ENCODE peak calls at places on chromosomes 4 and X, in nine cellular contexts. One of them, this sample, is unnamed.

GRCh38 chr4:34972189-34972588 is 1272.1 kb downstream of the ARAP2 start:
- DNase-seq in GM20000: no peak
- DNase-seq in psoas muscle: no peak
- DNase-seq in brain microvascular endothelial cell: no peak
- DNase-seq in lung: no peak
- DNase-seq in mammary epithelial cell: no peak
- DNase-seq in ovary: no peak
- DNase-seq in cardiac muscle cell: no peak
- DNase-seq in activated B cell treated with CpG ODN at 0.5 μM for 24 hours: no peak
- DNase-seq in this sample: no peak

GRCh38 chr4:175190654-175191053 is 272.5 kb downstream of the ADAM29 start:
- DNase-seq in GM20000: no peak
- DNase-seq in psoas muscle: no peak
- DNase-seq in brain microvascular endothelial cell: no peak
- DNase-seq in lung: no peak
- DNase-seq in mammary epithelial cell: no peak
- DNase-seq in ovary: no peak
- DNase-seq in cardiac muscle cell: no peak
- DNase-seq in activated B cell treated with CpG ODN at 0.5 μM for 24 hours: no peak
- DNase-seq in this sample: no peak

GRCh38 chr4:74619931-74620702 is 174.2 kb downstream of the BTC start:
- DNase-seq in GM20000: no peak
- DNase-seq in psoas muscle: no peak
- DNase-seq in brain microvascular endothelial cell: peak; percentile 59
- DNase-seq in lung: no peak
- DNase-seq in mammary epithelial cell: no peak
- DNase-seq in ovary: no peak
- DNase-seq in cardiac muscle cell: peak; percentile 11
- DNase-seq in activated B cell treated with CpG ODN at 0.5 μM for 24 hours: no peak
- DNase-seq in this sample: no peak

GRCh38 chrX:3076416-3076991 is 35.2 kb downstream of the ARSF start:
- DNase-seq in GM20000: no peak
- DNase-seq in psoas muscle: no peak
- DNase-seq in brain microvascular endothelial cell: no peak
- DNase-seq in lung: no peak
- DNase-seq in mammary epithelial cell: no peak
- DNase-seq in ovary: no peak
- DNase-seq in cardiac muscle cell: no peak
- DNase-seq in activated B cell treated with CpG ODN at 0.5 μM for 24 hours: no peak
- DNase-seq in this sample: no peak

GRCh38 chrX:21940356-21940829 is at the start of gene SMS:
- DNase-seq in GM20000: peak; percentile 80
- DNase-seq in psoas muscle: peak; percentile 80
- DNase-seq in brain microvascular endothelial cell: peak; percentile 42
- DNase-seq in lung: peak; percentile 66
- DNase-seq in mammary epithelial cell: peak; percentile 78
- DNase-seq in ovary: peak; percentile 81
- DNase-seq in cardiac muscle cell: peak; percentile 90
- DNase-seq in activated B cell treated with CpG ODN at 0.5 μM for 24 hours: peak; percentile 41
- DNase-seq in this sample: peak; percentile 23

GRCh38 chr4:180587379-180587778 is 1655.8 kb upstream of the TENM3 start:
- DNase-seq in GM20000: no peak
- DNase-seq in psoas muscle: no peak
- DNase-seq in brain microvascular endothelial cell: no peak
- DNase-seq in lung: no peak
- DNase-seq in mammary epithelial cell: no peak
- DNase-seq in ovary: no peak
- DNase-seq in cardiac muscle cell: no peak
- DNase-seq in activated B cell treated with CpG ODN at 0.5 μM for 24 hours: no peak
- DNase-seq in this sample: no peak

GRCh38 chrX:71913156-71913950 is 2.7 kb downstream of the NHSL2 start:
- DNase-seq in GM20000: no peak
- DNase-seq in psoas muscle: no peak
- DNase-seq in brain microvascular endothelial cell: no peak
- DNase-seq in lung: no peak
- DNase-seq in mammary epithelial cell: no peak
- DNase-seq in ovary: no peak
- DNase-seq in cardiac muscle cell: no peak
- DNase-seq in activated B cell treated with CpG ODN at 0.5 μM for 24 hours: no peak
- DNase-seq in this sample: no peak

GRCh38 chrX:65757943-65758342 is 90.5 kb downstream of the MSN start:
- DNase-seq in GM20000: no peak
- DNase-seq in psoas muscle: no peak
- DNase-seq in brain microvascular endothelial cell: no peak
- DNase-seq in lung: no peak
- DNase-seq in mammary epithelial cell: peak; percentile 30
- DNase-seq in ovary: no peak
- DNase-seq in cardiac muscle cell: no peak
- DNase-seq in activated B cell treated with CpG ODN at 0.5 μM for 24 hours: no peak
- DNase-seq in this sample: no peak

GRCh38 chr4:168514249-168514852 is 17.5 kb downstream of the PALLD start:
- DNase-seq in GM20000: peak; percentile 12
- DNase-seq in psoas muscle: no peak
- DNase-seq in brain microvascular endothelial cell: no peak
- DNase-seq in lung: no peak
- DNase-seq in mammary epithelial cell: peak; percentile 24
- DNase-seq in ovary: no peak
- DNase-seq in cardiac muscle cell: peak; percentile 39
- DNase-seq in activated B cell treated with CpG ODN at 0.5 μM for 24 hours: no peak
- DNase-seq in this sample: no peak

GRCh38 chr4:8391972-8392371 is 48.6 kb downstream of the ACOX3 start:
- DNase-seq in GM20000: peak; percentile 68
- DNase-seq in psoas muscle: peak; percentile 71
- DNase-seq in brain microvascular endothelial cell: peak; percentile 85
- DNase-seq in lung: peak; percentile 52
- DNase-seq in mammary epithelial cell: peak; percentile 33
- DNase-seq in ovary: peak; percentile 81
- DNase-seq in cardiac muscle cell: no peak
- DNase-seq in activated B cell treated with CpG ODN at 0.5 μM for 24 hours: no peak
- DNase-seq in this sample: no peak

GRCh38 chr4:187184513-187184912 is 460.9 kb upstream of the FAT1 start:
- DNase-seq in GM20000: no peak
- DNase-seq in psoas muscle: no peak
- DNase-seq in brain microvascular endothelial cell: no peak
- DNase-seq in lung: no peak
- DNase-seq in mammary epithelial cell: peak; percentile 78
- DNase-seq in ovary: no peak
- DNase-seq in cardiac muscle cell: no peak
- DNase-seq in activated B cell treated with CpG ODN at 0.5 μM for 24 hours: no peak
- DNase-seq in this sample: no peak

GRCh38 chr4:77047037-77047436 is 28.8 kb downstream of the CCNI start:
- DNase-seq in GM20000: no peak
- DNase-seq in psoas muscle: no peak
- DNase-seq in brain microvascular endothelial cell: no peak
- DNase-seq in lung: no peak
- DNase-seq in mammary epithelial cell: no peak
- DNase-seq in ovary: no peak
- DNase-seq in cardiac muscle cell: no peak
- DNase-seq in activated B cell treated with CpG ODN at 0.5 μM for 24 hours: no peak
- DNase-seq in this sample: no peak

GRCh38 chr4:181559637-181560036 is 683.6 kb upstream of the TENM3 start:
- DNase-seq in GM20000: no peak
- DNase-seq in psoas muscle: no peak
- DNase-seq in brain microvascular endothelial cell: no peak
- DNase-seq in lung: no peak
- DNase-seq in mammary epithelial cell: peak; percentile 76
- DNase-seq in ovary: no peak
- DNase-seq in cardiac muscle cell: no peak
- DNase-seq in activated B cell treated with CpG ODN at 0.5 μM for 24 hours: no peak
- DNase-seq in this sample: no peak

GRCh38 chrX:19827088-19827487 is 60.3 kb downstream of the SH3KBP1 start:
- DNase-seq in GM20000: no peak
- DNase-seq in psoas muscle: no peak
- DNase-seq in brain microvascular endothelial cell: no peak
- DNase-seq in lung: no peak
- DNase-seq in mammary epithelial cell: no peak
- DNase-seq in ovary: no peak
- DNase-seq in cardiac muscle cell: no peak
- DNase-seq in activated B cell treated with CpG ODN at 0.5 μM for 24 hours: no peak
- DNase-seq in this sample: no peak

GRCh38 chr4:169128902-169129301 is 118.8 kb upstream of the CBR4 start:
- DNase-seq in GM20000: no peak
- DNase-seq in psoas muscle: no peak
- DNase-seq in brain microvascular endothelial cell: no peak
- DNase-seq in lung: no peak
- DNase-seq in mammary epithelial cell: no peak
- DNase-seq in ovary: no peak
- DNase-seq in cardiac muscle cell: no peak
- DNase-seq in activated B cell treated with CpG ODN at 0.5 μM for 24 hours: no peak
- DNase-seq in this sample: no peak

DNA sequence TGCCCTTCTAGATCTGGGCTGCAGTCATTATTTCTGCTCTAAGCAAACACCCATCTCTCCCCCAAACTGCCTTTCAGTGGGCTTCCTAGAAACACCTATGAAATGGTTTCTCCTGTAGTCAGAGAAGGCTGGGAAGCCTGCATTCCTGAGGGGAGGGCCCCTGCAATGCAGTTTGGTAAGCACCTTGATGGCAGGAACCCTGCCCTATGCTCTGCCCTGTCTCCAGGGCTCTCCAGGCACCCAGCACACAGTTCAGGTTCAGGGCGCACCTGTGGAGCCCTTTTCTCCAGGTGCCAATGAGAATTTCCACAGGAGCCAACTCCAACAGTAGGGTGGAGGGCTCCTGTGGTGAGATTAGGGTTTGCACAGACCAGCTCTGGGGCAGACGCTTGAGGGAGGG is 69.1 kb upstream of the FBXW7 start:
- DNase-seq in GM20000: no peak
- DNase-seq in psoas muscle: no peak
- DNase-seq in brain microvascular endothelial cell: no peak
- DNase-seq in lung: no peak
- DNase-seq in mammary epithelial cell: no peak
- DNase-seq in ovary: no peak
- DNase-seq in cardiac muscle cell: no peak
- DNase-seq in activated B cell treated with CpG ODN at 0.5 μM for 24 hours: no peak
- DNase-seq in this sample: no peak
- TF ChIP-seq CTCF in GM20000: no peak
- TF ChIP-seq CTCF in psoas muscle: no peak
- TF ChIP-seq CTCF in brain microvascular endothelial cell: no peak
- TF ChIP-seq CTCF in lung: no peak
- TF ChIP-seq CTCF in mammary epithelial cell: no peak
- TF ChIP-seq CTCF in ovary: no peak
- TF ChIP-seq CTCF in cardiac muscle cell: no peak
- TF ChIP-seq CTCF in activated B cell treated with CpG ODN at 0.5 μM for 24 hours: no peak
- TF ChIP-seq CTCF in this sample: no peak

GRCh38 chrX:129318375-129318774 is 204.9 kb downstream of the SMARCA1 start:
- DNase-seq in GM20000: no peak
- DNase-seq in psoas muscle: no peak
- DNase-seq in brain microvascular endothelial cell: peak; percentile 26
- DNase-seq in lung: no peak
- DNase-seq in mammary epithelial cell: peak; percentile 1
- DNase-seq in ovary: no peak
- DNase-seq in cardiac muscle cell: peak; percentile 0
- DNase-seq in activated B cell treated with CpG ODN at 0.5 μM for 24 hours: no peak
- DNase-seq in this sample: no peak
- TF ChIP-seq CTCF in GM20000: no peak
- TF ChIP-seq CTCF in psoas muscle: peak; percentile 10
- TF ChIP-seq CTCF in brain microvascular endothelial cell: peak; percentile 47
- TF ChIP-seq CTCF in lung: no peak
- TF ChIP-seq CTCF in mammary epithelial cell: peak; percentile 37
- TF ChIP-seq CTCF in ovary: no peak
- TF ChIP-seq CTCF in cardiac muscle cell: peak; percentile 28
- TF ChIP-seq CTCF in activated B cell treated with CpG ODN at 0.5 μM for 24 hours: no peak
- TF ChIP-seq CTCF in this sample: no peak

GRCh38 chr4:5802565-5802964 is 90.3 kb downstream of the CRMP1 start:
- DNase-seq in GM20000: no peak
- DNase-seq in psoas muscle: no peak
- DNase-seq in brain microvascular endothelial cell: no peak
- DNase-seq in lung: no peak
- DNase-seq in mammary epithelial cell: no peak
- DNase-seq in ovary: no peak
- DNase-seq in cardiac muscle cell: no peak
- DNase-seq in activated B cell treated with CpG ODN at 0.5 μM for 24 hours: no peak
- DNase-seq in this sample: no peak

GRCh38 chr4:5801696-5802095 is 90.7 kb downstream of the EVC start:
- DNase-seq in GM20000: no peak
- DNase-seq in psoas muscle: no peak
- DNase-seq in brain microvascular endothelial cell: no peak
- DNase-seq in lung: no peak
- DNase-seq in mammary epithelial cell: no peak
- DNase-seq in ovary: no peak
- DNase-seq in cardiac muscle cell: no peak
- DNase-seq in activated B cell treated with CpG ODN at 0.5 μM for 24 hours: no peak
- DNase-seq in this sample: no peak

GRCh38 chr4:5805270-5805669 is 87.6 kb downstream of the CRMP1 start:
- DNase-seq in GM20000: no peak
- DNase-seq in psoas muscle: no peak
- DNase-seq in brain microvascular endothelial cell: no peak
- DNase-seq in lung: no peak
- DNase-seq in mammary epithelial cell: no peak
- DNase-seq in ovary: no peak
- DNase-seq in cardiac muscle cell: no peak
- DNase-seq in activated B cell treated with CpG ODN at 0.5 μM for 24 hours: no peak
- DNase-seq in this sample: no peak

GRCh38 chr4:5808081-5808741 is 84.7 kb downstream of the CRMP1 start:
- DNase-seq in GM20000: no peak
- DNase-seq in psoas muscle: no peak
- DNase-seq in brain microvascular endothelial cell: no peak
- DNase-seq in lung: no peak
- DNase-seq in mammary epithelial cell: no peak
- DNase-seq in ovary: no peak
- DNase-seq in cardiac muscle cell: no peak
- DNase-seq in activated B cell treated with CpG ODN at 0.5 μM for 24 hours: no peak
- DNase-seq in this sample: no peak

DNA sequence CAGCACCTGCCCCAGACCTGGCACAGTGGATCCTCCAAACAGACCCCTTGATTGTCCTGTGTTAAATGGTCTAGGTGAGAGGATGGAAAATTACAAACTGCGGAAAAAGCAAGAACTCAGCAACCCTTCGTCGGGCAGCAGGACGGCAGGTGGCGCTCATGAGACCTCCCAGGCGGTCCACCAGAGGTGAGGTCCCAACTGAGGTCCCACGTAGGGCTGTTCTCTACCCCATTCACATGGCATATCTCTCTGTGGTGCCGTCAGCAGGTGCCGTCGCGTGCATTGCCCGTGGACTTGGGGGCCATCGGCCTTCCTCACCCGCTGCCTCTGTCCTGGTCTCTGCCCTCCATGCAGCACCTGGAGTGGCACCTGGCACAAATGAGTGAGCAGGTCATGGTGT is 88.2 kb downstream of the CRMP1 start:
- DNase-seq in GM20000: no peak
- DNase-seq in psoas muscle: no peak
- DNase-seq in brain microvascular endothelial cell: no peak
- DNase-seq in lung: no peak
- DNase-seq in mammary epithelial cell: no peak
- DNase-seq in ovary: no peak
- DNase-seq in cardiac muscle cell: no peak
- DNase-seq in activated B cell treated with CpG ODN at 0.5 μM for 24 hours: no peak
- DNase-seq in this sample: no peak
- TF ChIP-seq CTCF in GM20000: no peak
- TF ChIP-seq CTCF in psoas muscle: no peak
- TF ChIP-seq CTCF in brain microvascular endothelial cell: peak; percentile 19
- TF ChIP-seq CTCF in lung: no peak
- TF ChIP-seq CTCF in mammary epithelial cell: peak; percentile 18
- TF ChIP-seq CTCF in ovary: no peak
- TF ChIP-seq CTCF in cardiac muscle cell: no peak
- TF ChIP-seq CTCF in activated B cell treated with CpG ODN at 0.5 μM for 24 hours: no peak
- TF ChIP-seq CTCF in this sample: no peak

GRCh38 chr4:66974665-66975064 is 570.6 kb downstream of the CENPC start:
- DNase-seq in GM20000: no peak
- DNase-seq in psoas muscle: no peak
- DNase-seq in brain microvascular endothelial cell: no peak
- DNase-seq in lung: no peak
- DNase-seq in mammary epithelial cell: no peak
- DNase-seq in ovary: no peak
- DNase-seq in cardiac muscle cell: no peak
- DNase-seq in activated B cell treated with CpG ODN at 0.5 μM for 24 hours: no peak
- DNase-seq in this sample: no peak

GRCh38 chr4:66972087-66972486 is 573.2 kb downstream of the CENPC start:
- DNase-seq in GM20000: no peak
- DNase-seq in psoas muscle: no peak
- DNase-seq in brain microvascular endothelial cell: no peak
- DNase-seq in lung: no peak
- DNase-seq in mammary epithelial cell: no peak
- DNase-seq in ovary: no peak
- DNase-seq in cardiac muscle cell: no peak
- DNase-seq in activated B cell treated with CpG ODN at 0.5 μM for 24 hours: no peak
- DNase-seq in this sample: no peak
- TF ChIP-seq CTCF in GM20000: no peak
- TF ChIP-seq CTCF in psoas muscle: no peak
- TF ChIP-seq CTCF in brain microvascular endothelial cell: no peak
- TF ChIP-seq CTCF in lung: no peak
- TF ChIP-seq CTCF in mammary epithelial cell: no peak
- TF ChIP-seq CTCF in ovary: no peak
- TF ChIP-seq CTCF in cardiac muscle cell: no peak
- TF ChIP-seq CTCF in activated B cell treated with CpG ODN at 0.5 μM for 24 hours: no peak
- TF ChIP-seq CTCF in this sample: no peak